ENCODE peak calls at places on chromosomes 16 and 17, in seven cellular contexts. One of them, this sample, is unnamed.

GRCh38 chr17:2214047-2214717 is 89.4 kb downstream of the SMG6 start:
- DNase-seq in Peyer's patch: peak; percentile 21
- DNase-seq in heart right ventricle: peak; percentile 58
- DNase-seq in PC-3: no peak
- DNase-seq in right atrium auricular region: peak; percentile 88
- DNase-seq in uterus: peak; percentile 57
- DNase-seq in thoracic aorta: peak; percentile 52
- DNase-seq in this sample: peak; percentile 67

GRCh38 chr16:13767215-13767614 is 152.7 kb upstream of the ERCC4 start:
- DNase-seq in Peyer's patch: no peak
- DNase-seq in PC-3: no peak
- DNase-seq in heart right ventricle: no peak
- DNase-seq in uterus: no peak
- DNase-seq in right atrium auricular region: no peak
- DNase-seq in thoracic aorta: no peak
- DNase-seq in this sample: no peak

GRCh38 chr17:73292031-73292531 is 19.7 kb downstream of the CDC42EP4 start:
- DNase-seq in heart right ventricle: peak; percentile 75
- DNase-seq in Peyer's patch: no peak
- DNase-seq in right atrium auricular region: peak; percentile 70
- DNase-seq in thoracic aorta: peak; percentile 70
- DNase-seq in uterus: no peak
- DNase-seq in PC-3: peak; percentile 95
- DNase-seq in this sample: no peak

GRCh38 chr16:76390476-76390875 is 113.3 kb downstream of the CNTNAP4 start:
- DNase-seq in uterus: no peak
- DNase-seq in Peyer's patch: no peak
- DNase-seq in right atrium auricular region: no peak
- DNase-seq in thoracic aorta: no peak
- DNase-seq in heart right ventricle: no peak
- DNase-seq in PC-3: no peak
- DNase-seq in this sample: no peak

GRCh38 chr17:59643159-59643857 is 23.6 kb downstream of the CLTC start:
- DNase-seq in uterus: no peak
- DNase-seq in right atrium auricular region: no peak
- DNase-seq in thoracic aorta: no peak
- DNase-seq in heart right ventricle: no peak
- DNase-seq in Peyer's patch: no peak
- DNase-seq in PC-3: peak; percentile 63
- DNase-seq in this sample: no peak

GRCh38 chr17:44354582-44355309 is 8.9 kb downstream of the FAM171A2 start:
- DNase-seq in heart right ventricle: no peak
- DNase-seq in Peyer's patch: peak; percentile 81
- DNase-seq in thoracic aorta: no peak
- DNase-seq in right atrium auricular region: no peak
- DNase-seq in PC-3: no peak
- DNase-seq in uterus: peak; percentile 27
- DNase-seq in this sample: peak; percentile 74

GRCh38 chr16:66382171-66382965 is 15.9 kb downstream of the CDH5 start:
- DNase-seq in Peyer's patch: no peak
- DNase-seq in thoracic aorta: no peak
- DNase-seq in heart right ventricle: peak; percentile 69
- DNase-seq in PC-3: peak; percentile 85
- DNase-seq in uterus: no peak
- DNase-seq in right atrium auricular region: no peak
- DNase-seq in this sample: no peak

GRCh38 chr16:1614226-1615102 is 2.3 kb downstream of the CRAMP1 start:
- DNase-seq in thoracic aorta: no peak
- DNase-seq in heart right ventricle: peak; percentile 22
- DNase-seq in Peyer's patch: no peak
- DNase-seq in right atrium auricular region: no peak
- DNase-seq in uterus: peak; percentile 17
- DNase-seq in PC-3: peak; percentile 12
- DNase-seq in this sample: no peak

GRCh38 chr17:18025596-18026407 is 13.2 kb downstream of the ATPAF2 start:
- DNase-seq in right atrium auricular region: no peak
- DNase-seq in PC-3: peak; percentile 68
- DNase-seq in thoracic aorta: no peak
- DNase-seq in Peyer's patch: no peak
- DNase-seq in uterus: no peak
- DNase-seq in heart right ventricle: no peak
- DNase-seq in this sample: no peak

GRCh38 chr16:88928405-88929375 is 48.3 kb downstream of the CBFA2T3 start:
- DNase-seq in heart right ventricle: no peak
- DNase-seq in Peyer's patch: no peak
- DNase-seq in right atrium auricular region: no peak
- DNase-seq in thoracic aorta: no peak
- DNase-seq in PC-3: no peak
- DNase-seq in uterus: no peak
- DNase-seq in this sample: no peak

GRCh38 chr16:56889206-56889605 is 24.2 kb downstream of the SLC12A3 start:
- DNase-seq in PC-3: no peak
- DNase-seq in Peyer's patch: no peak
- DNase-seq in thoracic aorta: no peak
- DNase-seq in heart right ventricle: no peak
- DNase-seq in right atrium auricular region: no peak
- DNase-seq in uterus: no peak
- DNase-seq in this sample: no peak

GRCh38 chr17:4858068-4858879 is 25.1 kb downstream of the MINK1 start:
- DNase-seq in thoracic aorta: no peak
- DNase-seq in right atrium auricular region: no peak
- DNase-seq in Peyer's patch: no peak
- DNase-seq in heart right ventricle: peak; percentile 61
- DNase-seq in PC-3: peak; percentile 21
- DNase-seq in uterus: no peak
- DNase-seq in this sample: peak; percentile 77

GRCh38 chr17:41464682-41465081 is 2.5 kb downstream of the KRT32 start:
- DNase-seq in thoracic aorta: peak; percentile 21
- DNase-seq in heart right ventricle: peak; percentile 83
- DNase-seq in PC-3: peak; percentile 96
- DNase-seq in right atrium auricular region: peak; percentile 64
- DNase-seq in Peyer's patch: no peak
- DNase-seq in uterus: peak; percentile 80
- DNase-seq in this sample: peak; percentile 60

GRCh38 chr17:64150237-64151015 is 20.5 kb upstream of the ERN1 start:
- DNase-seq in PC-3: no peak
- DNase-seq in Peyer's patch: no peak
- DNase-seq in uterus: no peak
- DNase-seq in right atrium auricular region: peak; percentile 62
- DNase-seq in thoracic aorta: no peak
- DNase-seq in heart right ventricle: no peak
- DNase-seq in this sample: no peak

GRCh38 chr16:57998992-57999365 is 1.5 kb downstream of the ZNF319 start:
- DNase-seq in Peyer's patch: no peak
- DNase-seq in PC-3: no peak
- DNase-seq in thoracic aorta: no peak
- DNase-seq in uterus: no peak
- DNase-seq in heart right ventricle: no peak
- DNase-seq in right atrium auricular region: no peak
- DNase-seq in this sample: no peak

GRCh38 chr16:58000706-58001676 is at the start of gene USB1:
- DNase-seq in heart right ventricle: peak; percentile 86
- DNase-seq in thoracic aorta: no peak
- DNase-seq in right atrium auricular region: peak; percentile 83
- DNase-seq in uterus: peak; percentile 86
- DNase-seq in PC-3: peak; percentile 80
- DNase-seq in Peyer's patch: peak; percentile 82
- DNase-seq in this sample: peak; percentile 89

GRCh38 chr16:57999971-58000705 is at the start of gene ZNF319:
- DNase-seq in Peyer's patch: peak; percentile 31
- DNase-seq in heart right ventricle: no peak
- DNase-seq in PC-3: no peak
- DNase-seq in right atrium auricular region: no peak
- DNase-seq in uterus: no peak
- DNase-seq in thoracic aorta: no peak
- DNase-seq in this sample: no peak

GRCh38 chr16:57998484-57998883 is 2.0 kb downstream of the ZNF319 start:
- DNase-seq in uterus: no peak
- DNase-seq in right atrium auricular region: no peak
- DNase-seq in heart right ventricle: no peak
- DNase-seq in PC-3: peak; percentile 45
- DNase-seq in thoracic aorta: no peak
- DNase-seq in Peyer's patch: peak; percentile 40
- DNase-seq in this sample: no peak

GRCh38 chr16:57999366-57999970 is 1.0 kb downstream of the ZNF319 start:
- DNase-seq in PC-3: no peak
- DNase-seq in uterus: no peak
- DNase-seq in thoracic aorta: no peak
- DNase-seq in Peyer's patch: peak; percentile 23
- DNase-seq in heart right ventricle: no peak
- DNase-seq in right atrium auricular region: no peak
- DNase-seq in this sample: no peak
- TF ChIP-seq CTCF in PC-3: peak; percentile 16
- TF ChIP-seq CTCF in uterus: no peak
- TF ChIP-seq CTCF in thoracic aorta: no peak
- TF ChIP-seq CTCF in Peyer's patch: no peak
- TF ChIP-seq CTCF in heart right ventricle: no peak
- TF ChIP-seq CTCF in right atrium auricular region: no peak
- TF ChIP-seq CTCF in this sample: no peak

GRCh38 chr16:69535123-69536050 is 30.4 kb upstream of the NFAT5 start:
- DNase-seq in right atrium auricular region: no peak
- DNase-seq in Peyer's patch: no peak
- DNase-seq in heart right ventricle: no peak
- DNase-seq in PC-3: no peak
- DNase-seq in uterus: no peak
- DNase-seq in thoracic aorta: no peak
- DNase-seq in this sample: no peak
- H3K27ac ChIP-seq in right atrium auricular region: no peak overlapping the region
- H3K27ac ChIP-seq in Peyer's patch: no peak overlapping the region
- H3K27ac ChIP-seq in heart right ventricle: no peak overlapping the region
- H3K27ac ChIP-seq in PC-3: no peak overlapping the region
- H3K27ac ChIP-seq in uterus: no peak overlapping the region
- H3K27ac ChIP-seq in thoracic aorta: no peak overlapping the region
- H3K27ac ChIP-seq in this sample: no peak overlapping the region

GRCh38 chr17:81694810-81695209 is 8.4 kb upstream of the MRPL12 start:
- DNase-seq in Peyer's patch: no peak
- DNase-seq in heart right ventricle: no peak
- DNase-seq in PC-3: no peak
- DNase-seq in right atrium auricular region: no peak
- DNase-seq in uterus: no peak
- DNase-seq in thoracic aorta: no peak
- DNase-seq in this sample: no peak

GRCh38 chr17:81696218-81696941 is 6.8 kb upstream of the MRPL12 start:
- DNase-seq in PC-3: no peak
- DNase-seq in heart right ventricle: no peak
- DNase-seq in right atrium auricular region: no peak
- DNase-seq in uterus: no peak
- DNase-seq in Peyer's patch: no peak
- DNase-seq in thoracic aorta: no peak
- DNase-seq in this sample: no peak

GRCh38 chr17:81697261-81698044 is 5.7 kb upstream of the MRPL12 start:
- DNase-seq in thoracic aorta: no peak
- DNase-seq in heart right ventricle: no peak
- DNase-seq in right atrium auricular region: no peak
- DNase-seq in uterus: no peak
- DNase-seq in PC-3: no peak
- DNase-seq in Peyer's patch: no peak
- DNase-seq in this sample: no peak

GRCh38 chr17:81693491-81694360 is 9.4 kb upstream of the MRPL12 start:
- DNase-seq in uterus: no peak
- DNase-seq in Peyer's patch: no peak
- DNase-seq in right atrium auricular region: no peak
- DNase-seq in thoracic aorta: no peak
- DNase-seq in PC-3: no peak
- DNase-seq in heart right ventricle: no peak
- DNase-seq in this sample: no peak

DNA sequence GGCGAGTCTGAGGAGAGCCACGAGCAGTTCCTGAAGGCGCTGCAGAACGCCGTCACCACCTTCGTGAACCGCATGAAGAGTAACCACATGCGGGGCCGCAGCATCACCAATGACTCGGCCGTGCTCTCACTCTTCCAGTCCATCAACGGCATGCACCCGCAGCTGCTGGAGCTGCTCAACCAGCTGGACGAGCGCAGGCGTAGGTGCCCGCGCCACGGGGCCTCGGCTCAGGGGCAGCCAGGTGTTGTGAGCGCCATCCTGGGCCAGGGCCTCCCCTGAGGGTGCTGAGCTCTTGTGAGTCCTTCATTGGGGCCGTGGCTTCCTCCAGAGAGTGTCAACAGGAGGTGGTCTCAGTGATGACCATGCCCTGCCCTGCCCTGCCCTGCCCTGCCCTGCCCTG is 7.4 kb upstream of the MRPL12 start:
- DNase-seq in uterus: no peak
- DNase-seq in Peyer's patch: no peak
- DNase-seq in heart right ventricle: no peak
- DNase-seq in thoracic aorta: no peak
- DNase-seq in right atrium auricular region: no peak
- DNase-seq in PC-3: no peak
- DNase-seq in this sample: no peak
- H3K36me3 ChIP-seq in uterus: no peaks in the 10 kb centered on the region
- H3K36me3 ChIP-seq in Peyer's patch: no peaks in the 10 kb centered on the region
- H3K36me3 ChIP-seq in heart right ventricle: peaks cover 66% of the 10 kb centered on the region
- H3K36me3 ChIP-seq in thoracic aorta: peaks cover 72% of the 10 kb centered on the region
- H3K36me3 ChIP-seq in right atrium auricular region: peaks cover 89% of the 10 kb centered on the region
- H3K36me3 ChIP-seq in PC-3: peaks cover 74% of the 10 kb centered on the region
- H3K36me3 ChIP-seq in this sample: no peaks in the 10 kb centered on the region

GRCh38 chr17:48663134-48663924 is 37.2 kb upstream of the HOXB9 start:
- DNase-seq in heart right ventricle: no peak
- DNase-seq in PC-3: peak; percentile 22
- DNase-seq in uterus: no peak
- DNase-seq in right atrium auricular region: no peak
- DNase-seq in thoracic aorta: no peak
- DNase-seq in Peyer's patch: no peak
- DNase-seq in this sample: no peak
- TF ChIP-seq CTCF in heart right ventricle: no peak
- TF ChIP-seq CTCF in PC-3: peak; percentile 44
- TF ChIP-seq CTCF in uterus: no peak
- TF ChIP-seq CTCF in right atrium auricular region: no peak
- TF ChIP-seq CTCF in thoracic aorta: no peak
- TF ChIP-seq CTCF in Peyer's patch: no peak
- TF ChIP-seq CTCF in this sample: no peak

DNA sequence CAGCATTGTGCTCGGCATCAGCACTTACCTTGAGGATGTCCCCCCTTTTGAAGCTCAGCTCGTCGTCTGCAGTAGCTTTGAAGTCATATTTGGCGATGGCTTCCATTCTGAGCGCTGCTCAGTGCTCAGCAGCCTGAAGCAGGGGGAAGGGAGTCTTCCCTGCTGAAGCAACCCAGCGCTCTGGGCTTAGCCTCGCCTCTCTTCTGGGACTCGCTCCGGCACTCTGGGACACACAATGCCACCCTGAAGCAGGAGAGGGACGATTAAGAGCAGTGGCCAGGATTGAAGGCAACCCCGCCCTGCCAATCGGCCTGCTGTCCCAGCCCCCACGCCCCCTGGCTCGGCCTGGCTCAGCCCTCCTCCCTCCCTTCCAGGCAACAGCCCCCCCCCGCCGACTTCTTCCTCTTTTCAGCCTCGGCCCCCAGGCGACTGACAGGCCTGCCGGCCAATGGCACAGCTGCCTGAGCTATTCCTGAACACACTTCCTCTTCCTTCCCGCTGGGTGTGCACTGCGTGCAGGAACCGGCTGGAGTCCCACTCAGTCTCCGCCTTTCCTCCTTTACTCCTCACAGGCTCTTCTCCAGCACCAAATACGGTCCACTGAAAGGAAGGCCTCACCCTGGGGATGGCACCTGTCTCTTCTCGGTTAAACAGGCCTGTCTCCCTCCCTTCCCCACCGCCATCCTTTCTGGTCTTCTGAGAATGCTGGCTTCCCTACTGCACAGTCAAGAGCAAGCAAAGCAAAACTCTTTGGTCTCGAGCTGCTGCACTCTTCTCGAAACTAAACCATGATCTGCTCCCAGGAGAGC is 11.8 kb downstream of the GRB2 start:
- DNase-seq in right atrium auricular region: peak; percentile 97
- DNase-seq in heart right ventricle: peak; percentile 99
- DNase-seq in PC-3: peak; percentile 99
- DNase-seq in thoracic aorta: peak; percentile 96
- DNase-seq in uterus: peak; percentile 97
- DNase-seq in Peyer's patch: peak; percentile 97
- DNase-seq in this sample: peak; percentile 99
- H3K27ac ChIP-seq in right atrium auricular region: peak overlapping the region; percentile 85
- H3K27ac ChIP-seq in heart right ventricle: peak overlapping the region; percentile 83
- H3K27ac ChIP-seq in PC-3: peak overlapping the region; percentile 57
- H3K27ac ChIP-seq in thoracic aorta: peak overlapping the region; percentile 69
- H3K27ac ChIP-seq in uterus: peak overlapping the region; percentile 86
- H3K27ac ChIP-seq in Peyer's patch: peak overlapping the region; percentile 64
- H3K27ac ChIP-seq in this sample: peak overlapping the region; percentile 47

This sample was measured in testis.